ENCODE peak calls at places on chromosomes 13 and 19, in six cellular contexts. One of them, this sample, is unnamed. For H3K36me3, the result is how much of the 10 kb centered on the place peaks cover.

GRCh38 chr13:112670118-112670517 is 19.7 kb upstream of the ATP11A start:
- DNase-seq in astrocyte: no peak
- DNase-seq in mucosa of descending colon: no peak
- DNase-seq in CD4-positive, CD25-positive, alpha-beta regulatory T cell: no peak
- DNase-seq in CD8-positive, alpha-beta memory T cell: no peak
- DNase-seq in cardiac muscle cell: no peak
- DNase-seq in this sample: no peak

GRCh38 chr19:35030257-35031071 is at the start of gene SCN1B:
- DNase-seq in astrocyte: peak
- DNase-seq in mucosa of descending colon: peak
- DNase-seq in CD4-positive, CD25-positive, alpha-beta regulatory T cell: no peak
- DNase-seq in CD8-positive, alpha-beta memory T cell: peak
- DNase-seq in cardiac muscle cell: peak
- DNase-seq in this sample: peak

GRCh38 chr13:113094410-113094800 is 11.2 kb upstream of the F7 start:
- DNase-seq in astrocyte: no peak
- DNase-seq in mucosa of descending colon: no peak
- DNase-seq in CD4-positive, CD25-positive, alpha-beta regulatory T cell: no peak
- DNase-seq in CD8-positive, alpha-beta memory T cell: peak
- DNase-seq in cardiac muscle cell: no peak
- DNase-seq in this sample: no peak

GRCh38 chr13:112782433-112783010 is 92.7 kb downstream of the ATP11A start:
- DNase-seq in astrocyte: peak
- DNase-seq in mucosa of descending colon: no peak
- DNase-seq in CD4-positive, CD25-positive, alpha-beta regulatory T cell: no peak
- DNase-seq in CD8-positive, alpha-beta memory T cell: peak
- DNase-seq in cardiac muscle cell: no peak
- DNase-seq in this sample: no peak

GRCh38 chr19:29662604-29663404 is 2.5 kb upstream of the PLEKHF1 start:
- DNase-seq in astrocyte: peak
- DNase-seq in mucosa of descending colon: no peak
- DNase-seq in CD4-positive, CD25-positive, alpha-beta regulatory T cell: no peak
- DNase-seq in CD8-positive, alpha-beta memory T cell: no peak
- DNase-seq in cardiac muscle cell: peak
- DNase-seq in this sample: no peak

GRCh38 chr19:42378225-42378929 is 11.7 kb downstream of the CNFN start:
- DNase-seq in astrocyte: no peak
- DNase-seq in mucosa of descending colon: no peak
- DNase-seq in CD4-positive, CD25-positive, alpha-beta regulatory T cell: no peak
- DNase-seq in CD8-positive, alpha-beta memory T cell: no peak
- DNase-seq in cardiac muscle cell: no peak
- DNase-seq in this sample: no peak

GRCh38 chr19:10888421-10888866 is 17.1 kb downstream of the CARM1 start:
- DNase-seq in astrocyte: no peak
- DNase-seq in mucosa of descending colon: no peak
- DNase-seq in CD4-positive, CD25-positive, alpha-beta regulatory T cell: no peak
- DNase-seq in CD8-positive, alpha-beta memory T cell: no peak
- DNase-seq in cardiac muscle cell: peak
- DNase-seq in this sample: no peak

GRCh38 chr13:32530841-32531253 is 7.7 kb downstream of the N4BP2L2 start:
- DNase-seq in astrocyte: peak
- DNase-seq in mucosa of descending colon: no peak
- DNase-seq in CD4-positive, CD25-positive, alpha-beta regulatory T cell: peak
- DNase-seq in CD8-positive, alpha-beta memory T cell: no peak
- DNase-seq in cardiac muscle cell: no peak
- DNase-seq in this sample: peak

GRCh38 chr19:3981373-3981735 is 3.9 kb downstream of the EEF2 start:
- DNase-seq in astrocyte: no peak
- DNase-seq in mucosa of descending colon: no peak
- DNase-seq in CD4-positive, CD25-positive, alpha-beta regulatory T cell: no peak
- DNase-seq in CD8-positive, alpha-beta memory T cell: no peak
- DNase-seq in cardiac muscle cell: no peak
- DNase-seq in this sample: no peak

GRCh38 chr13:42561752-42562467 is 12.0 kb upstream of the TNFSF11 start:
- DNase-seq in astrocyte: no peak
- DNase-seq in mucosa of descending colon: no peak
- DNase-seq in CD4-positive, CD25-positive, alpha-beta regulatory T cell: no peak
- DNase-seq in CD8-positive, alpha-beta memory T cell: no peak
- DNase-seq in cardiac muscle cell: no peak
- DNase-seq in this sample: no peak

GRCh38 chr13:26899153-26899552 is 138.6 kb upstream of the GPR12 start:
- DNase-seq in astrocyte: no peak
- DNase-seq in mucosa of descending colon: no peak
- DNase-seq in CD4-positive, CD25-positive, alpha-beta regulatory T cell: no peak
- DNase-seq in CD8-positive, alpha-beta memory T cell: no peak
- DNase-seq in cardiac muscle cell: no peak
- DNase-seq in this sample: no peak

GRCh38 chr13:59734393-59734792 is 429.3 kb downstream of the DIAPH3 start:
- DNase-seq in astrocyte: no peak
- DNase-seq in mucosa of descending colon: no peak
- DNase-seq in CD4-positive, CD25-positive, alpha-beta regulatory T cell: no peak
- DNase-seq in CD8-positive, alpha-beta memory T cell: no peak
- DNase-seq in cardiac muscle cell: no peak
- DNase-seq in this sample: no peak

GRCh38 chr19:51722492-51722891 is 1.3 kb downstream of the HAS1 start:
- DNase-seq in astrocyte: no peak
- DNase-seq in mucosa of descending colon: no peak
- DNase-seq in CD4-positive, CD25-positive, alpha-beta regulatory T cell: no peak
- DNase-seq in CD8-positive, alpha-beta memory T cell: no peak
- DNase-seq in cardiac muscle cell: no peak
- DNase-seq in this sample: no peak

GRCh38 chr19:48053856-48054255 is 10.0 kb upstream of the CABP5 start:
- DNase-seq in astrocyte: no peak
- DNase-seq in mucosa of descending colon: no peak
- DNase-seq in CD4-positive, CD25-positive, alpha-beta regulatory T cell: no peak
- DNase-seq in CD8-positive, alpha-beta memory T cell: no peak
- DNase-seq in cardiac muscle cell: no peak
- DNase-seq in this sample: no peak

GRCh38 chr13:30804474-30804873 is 69.1 kb downstream of the ALOX5AP start:
- DNase-seq in astrocyte: no peak
- DNase-seq in mucosa of descending colon: no peak
- DNase-seq in CD4-positive, CD25-positive, alpha-beta regulatory T cell: no peak
- DNase-seq in CD8-positive, alpha-beta memory T cell: no peak
- DNase-seq in cardiac muscle cell: no peak
- DNase-seq in this sample: no peak

GRCh38 chr19:6378498-6378897 is 2.8 kb upstream of the PSPN start:
- DNase-seq in astrocyte: no peak
- DNase-seq in mucosa of descending colon: no peak
- DNase-seq in CD4-positive, CD25-positive, alpha-beta regulatory T cell: no peak
- DNase-seq in CD8-positive, alpha-beta memory T cell: no peak
- DNase-seq in cardiac muscle cell: no peak
- DNase-seq in this sample: no peak

GRCh38 chr13:78102121-78102677 is 183.6 kb upstream of the EDNRB start:
- DNase-seq in astrocyte: peak
- DNase-seq in mucosa of descending colon: no peak
- DNase-seq in CD4-positive, CD25-positive, alpha-beta regulatory T cell: no peak
- DNase-seq in CD8-positive, alpha-beta memory T cell: no peak
- DNase-seq in cardiac muscle cell: no peak
- DNase-seq in this sample: no peak

GRCh38 chr19:861099-861755 is 1.8 kb downstream of the CFD start:
- DNase-seq in astrocyte: no peak
- DNase-seq in mucosa of descending colon: no peak
- DNase-seq in CD4-positive, CD25-positive, alpha-beta regulatory T cell: no peak
- DNase-seq in CD8-positive, alpha-beta memory T cell: no peak
- DNase-seq in cardiac muscle cell: no peak
- DNase-seq in this sample: no peak
- H3K4me3 ChIP-seq in astrocyte: no peak
- H3K4me3 ChIP-seq in mucosa of descending colon: no peak
- H3K4me3 ChIP-seq in CD4-positive, CD25-positive, alpha-beta regulatory T cell: no peak
- H3K4me3 ChIP-seq in CD8-positive, alpha-beta memory T cell: no peak
- H3K4me3 ChIP-seq in cardiac muscle cell: no peak
- H3K4me3 ChIP-seq in this sample: peak

GRCh38 chr19:14719162-14719561 is 29.3 kb downstream of the ZNF333 start:
- DNase-seq in astrocyte: no peak
- DNase-seq in mucosa of descending colon: no peak
- DNase-seq in CD4-positive, CD25-positive, alpha-beta regulatory T cell: no peak
- DNase-seq in CD8-positive, alpha-beta memory T cell: no peak
- DNase-seq in cardiac muscle cell: no peak
- DNase-seq in this sample: no peak

GRCh38 chr19:14718522-14719113 is 28.8 kb downstream of the ZNF333 start:
- DNase-seq in astrocyte: no peak
- DNase-seq in mucosa of descending colon: no peak
- DNase-seq in CD4-positive, CD25-positive, alpha-beta regulatory T cell: no peak
- DNase-seq in CD8-positive, alpha-beta memory T cell: no peak
- DNase-seq in cardiac muscle cell: no peak
- DNase-seq in this sample: no peak

DNA sequence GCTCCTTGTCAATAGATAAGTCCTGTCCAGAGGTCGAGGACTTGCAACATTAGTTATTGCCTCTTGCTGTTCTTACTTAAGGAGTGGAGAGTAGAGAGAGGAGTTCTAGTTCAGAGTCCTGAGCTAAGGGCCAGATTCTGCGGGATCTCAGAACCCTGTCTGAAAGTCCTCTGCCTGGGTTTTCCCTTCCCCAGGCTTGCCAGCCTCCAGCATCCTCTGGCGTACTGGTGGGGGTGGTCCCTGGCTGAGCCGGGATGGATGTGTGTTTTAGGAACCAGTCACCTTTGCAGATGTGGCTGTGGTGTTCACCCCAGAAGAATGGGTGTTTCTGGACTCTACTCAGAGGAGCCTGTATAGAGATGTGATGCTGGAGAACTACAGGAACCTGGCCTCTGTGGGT is 26.0 kb downstream of the ZNF333 start:
- DNase-seq in astrocyte: no peak
- DNase-seq in mucosa of descending colon: no peak
- DNase-seq in CD4-positive, CD25-positive, alpha-beta regulatory T cell: no peak
- DNase-seq in CD8-positive, alpha-beta memory T cell: no peak
- DNase-seq in cardiac muscle cell: no peak
- DNase-seq in this sample: no peak
- H3K36me3 ChIP-seq in astrocyte: under half
- H3K36me3 ChIP-seq in mucosa of descending colon: under half
- H3K36me3 ChIP-seq in CD4-positive, CD25-positive, alpha-beta regulatory T cell: half or more
- H3K36me3 ChIP-seq in CD8-positive, alpha-beta memory T cell: under half
- H3K36me3 ChIP-seq in cardiac muscle cell: under half
- H3K36me3 ChIP-seq in this sample: under half

GRCh38 chr19:56101095-56101494 is 20.0 kb downstream of the ZNF787 start:
- DNase-seq in astrocyte: no peak
- DNase-seq in mucosa of descending colon: no peak
- DNase-seq in CD4-positive, CD25-positive, alpha-beta regulatory T cell: no peak
- DNase-seq in CD8-positive, alpha-beta memory T cell: no peak
- DNase-seq in cardiac muscle cell: no peak
- DNase-seq in this sample: no peak

GRCh38 chr19:56105090-56105701 is 15.9 kb downstream of the ZNF787 start:
- DNase-seq in astrocyte: peak
- DNase-seq in mucosa of descending colon: peak
- DNase-seq in CD4-positive, CD25-positive, alpha-beta regulatory T cell: peak
- DNase-seq in CD8-positive, alpha-beta memory T cell: no peak
- DNase-seq in cardiac muscle cell: peak
- DNase-seq in this sample: no peak

GRCh38 chr19:56104423-56104822 is 16.7 kb downstream of the ZNF787 start:
- DNase-seq in astrocyte: no peak
- DNase-seq in mucosa of descending colon: no peak
- DNase-seq in CD4-positive, CD25-positive, alpha-beta regulatory T cell: no peak
- DNase-seq in CD8-positive, alpha-beta memory T cell: no peak
- DNase-seq in cardiac muscle cell: no peak
- DNase-seq in this sample: no peak

GRCh38 chr19:56101746-56102535 is 19.2 kb downstream of the ZNF787 start:
- DNase-seq in astrocyte: no peak
- DNase-seq in mucosa of descending colon: no peak
- DNase-seq in CD4-positive, CD25-positive, alpha-beta regulatory T cell: no peak
- DNase-seq in CD8-positive, alpha-beta memory T cell: no peak
- DNase-seq in cardiac muscle cell: no peak
- DNase-seq in this sample: no peak

GRCh38 chr19:56103027-56103614 is 18.0 kb downstream of the ZNF787 start:
- DNase-seq in astrocyte: no peak
- DNase-seq in mucosa of descending colon: no peak
- DNase-seq in CD4-positive, CD25-positive, alpha-beta regulatory T cell: no peak
- DNase-seq in CD8-positive, alpha-beta memory T cell: no peak
- DNase-seq in cardiac muscle cell: no peak
- DNase-seq in this sample: no peak
- H3K4me3 ChIP-seq in astrocyte: no peak
- H3K4me3 ChIP-seq in mucosa of descending colon: no peak
- H3K4me3 ChIP-seq in CD4-positive, CD25-positive, alpha-beta regulatory T cell: no peak
- H3K4me3 ChIP-seq in CD8-positive, alpha-beta memory T cell: no peak
- H3K4me3 ChIP-seq in cardiac muscle cell: no peak
- H3K4me3 ChIP-seq in this sample: no peak

GRCh38 chr19:17860331-17860992 is 752 bp downstream of the RPL18A start:
- DNase-seq in astrocyte: no peak
- DNase-seq in mucosa of descending colon: no peak
- DNase-seq in CD4-positive, CD25-positive, alpha-beta regulatory T cell: no peak
- DNase-seq in CD8-positive, alpha-beta memory T cell: no peak
- DNase-seq in cardiac muscle cell: no peak
- DNase-seq in this sample: no peak
- H3K36me3 ChIP-seq in astrocyte: under half
- H3K36me3 ChIP-seq in mucosa of descending colon: under half
- H3K36me3 ChIP-seq in CD4-positive, CD25-positive, alpha-beta regulatory T cell: under half
- H3K36me3 ChIP-seq in CD8-positive, alpha-beta memory T cell: under half
- H3K36me3 ChIP-seq in cardiac muscle cell: under half
- H3K36me3 ChIP-seq in this sample: under half

GRCh38 chr19:19627442-19627715 is 641 bp downstream of the LPAR2 start:
- DNase-seq in astrocyte: no peak
- DNase-seq in mucosa of descending colon: no peak
- DNase-seq in CD4-positive, CD25-positive, alpha-beta regulatory T cell: peak
- DNase-seq in CD8-positive, alpha-beta memory T cell: no peak
- DNase-seq in cardiac muscle cell: no peak
- DNase-seq in this sample: peak
- H3K4me3 ChIP-seq in astrocyte: no peak
- H3K4me3 ChIP-seq in mucosa of descending colon: no peak
- H3K4me3 ChIP-seq in CD4-positive, CD25-positive, alpha-beta regulatory T cell: peak
- H3K4me3 ChIP-seq in CD8-positive, alpha-beta memory T cell: peak
- H3K4me3 ChIP-seq in cardiac muscle cell: peak
- H3K4me3 ChIP-seq in this sample: peak

GRCh38 chr19:40419780-40420179 is 6.0 kb downstream of the SERTAD1 start:
- DNase-seq in astrocyte: no peak
- DNase-seq in mucosa of descending colon: no peak
- DNase-seq in CD4-positive, CD25-positive, alpha-beta regulatory T cell: no peak
- DNase-seq in CD8-positive, alpha-beta memory T cell: no peak
- DNase-seq in cardiac muscle cell: no peak
- DNase-seq in this sample: no peak
- H3K36me3 ChIP-seq in astrocyte: under half
- H3K36me3 ChIP-seq in mucosa of descending colon: under half
- H3K36me3 ChIP-seq in CD4-positive, CD25-positive, alpha-beta regulatory T cell: under half
- H3K36me3 ChIP-seq in CD8-positive, alpha-beta memory T cell: under half
- H3K36me3 ChIP-seq in cardiac muscle cell: under half
- H3K36me3 ChIP-seq in this sample: under half

DNA sequence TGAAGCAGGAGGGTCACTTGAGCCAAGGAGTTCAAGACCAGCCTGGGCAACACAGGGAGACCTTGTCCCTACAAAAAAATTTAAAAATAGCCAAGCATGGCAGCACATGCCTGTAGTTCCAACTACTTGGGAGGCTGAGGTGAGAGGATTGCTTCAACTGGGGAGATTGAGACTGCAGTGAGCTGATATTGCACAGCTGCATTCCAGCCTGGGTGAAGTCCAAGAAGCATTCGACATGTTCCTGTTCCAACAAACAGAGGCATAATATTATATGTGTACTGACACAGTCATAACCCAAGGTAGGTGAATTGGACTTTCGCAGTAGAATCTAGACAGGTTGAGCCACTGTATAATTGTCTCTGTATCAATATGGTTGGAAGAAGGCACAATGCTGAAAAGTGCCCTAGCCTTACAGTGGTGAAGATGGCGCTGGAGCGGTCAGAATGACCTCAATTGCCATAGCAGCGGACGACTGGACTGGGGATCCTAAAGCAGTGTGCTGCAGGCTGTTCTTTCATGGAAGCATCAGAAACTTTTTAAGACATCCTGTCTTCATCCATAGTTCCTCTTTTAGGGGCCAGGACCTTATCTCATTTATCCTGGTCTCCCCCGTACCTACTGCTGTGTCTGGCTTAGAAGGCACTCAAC is 112.0 kb upstream of the CLDN10 start:
- DNase-seq in astrocyte: no peak
- DNase-seq in mucosa of descending colon: no peak
- DNase-seq in CD4-positive, CD25-positive, alpha-beta regulatory T cell: no peak
- DNase-seq in CD8-positive, alpha-beta memory T cell: no peak
- DNase-seq in cardiac muscle cell: no peak
- DNase-seq in this sample: no peak
- H3K4me3 ChIP-seq in astrocyte: no peak
- H3K4me3 ChIP-seq in mucosa of descending colon: no peak
- H3K4me3 ChIP-seq in CD4-positive, CD25-positive, alpha-beta regulatory T cell: no peak
- H3K4me3 ChIP-seq in CD8-positive, alpha-beta memory T cell: no peak
- H3K4me3 ChIP-seq in cardiac muscle cell: no peak
- H3K4me3 ChIP-seq in this sample: no peak

GRCh38 chr13:48260970-48261369 is 28.0 kb downstream of the ITM2B start:
- DNase-seq in astrocyte: no peak
- DNase-seq in mucosa of descending colon: no peak
- DNase-seq in CD4-positive, CD25-positive, alpha-beta regulatory T cell: no peak
- DNase-seq in CD8-positive, alpha-beta memory T cell: no peak
- DNase-seq in cardiac muscle cell: no peak
- DNase-seq in this sample: no peak
- H3K36me3 ChIP-seq in astrocyte: under half
- H3K36me3 ChIP-seq in mucosa of descending colon: under half
- H3K36me3 ChIP-seq in CD4-positive, CD25-positive, alpha-beta regulatory T cell: half or more
- H3K36me3 ChIP-seq in CD8-positive, alpha-beta memory T cell: half or more
- H3K36me3 ChIP-seq in cardiac muscle cell: half or more
- H3K36me3 ChIP-seq in this sample: under half